ENCODE peak calls at places on chromosomes 16 and 17, in seven cellular contexts. H, F, N, X, D, I and E are unnamed samples.

GRCh38 chr16:30910427-30911029 is 12.8 kb upstream of the FBXL19 start:
- DNase-seq in H (peak), F (no peak), N (no peak), X (no peak), D (no peak), I (no peak), E (no peak)

GRCh38 chr16:53207810-53208752 is 153.3 kb downstream of the CHD9 start:
- DNase-seq in H (peak), F (no peak), N (no peak), X (peak), D (peak), I (no peak), E (no peak)

GRCh38 chr16:54746596-54746995 is 184.1 kb upstream of the IRX5 start:
- DNase-seq in H (peak), F (no peak), N (no peak), X (no peak), D (no peak), I (no peak), E (no peak)

GRCh38 chr17:78013683-78014467 is 55.4 kb downstream of the TNRC6C start:
- DNase-seq in H (peak), F (no peak), N (no peak), X (peak), D (peak), I (peak), E (no peak)

GRCh38 chr16:14362774-14363371 is 267.2 kb downstream of the PARN start:
- DNase-seq in H (no peak), F (no peak), N (no peak), X (no peak), D (peak), I (no peak), E (no peak)

GRCh38 chr16:83830091-83830768 is 22.5 kb downstream of the HSBP1 start:
- DNase-seq in H (no peak), F (no peak), N (no peak), X (no peak), D (no peak), I (no peak), E (no peak)

GRCh38 chr17:58335779-58336455 is 7.3 kb upstream of the TSPOAP1 start:
- DNase-seq in H (no peak), F (no peak), N (no peak), X (no peak), D (no peak), I (peak), E (no peak)

GRCh38 chr16:19098173-19098572 is 15.6 kb upstream of the ITPRIPL2 start:
- DNase-seq in H (no peak), F (no peak), N (no peak), X (no peak), D (no peak), I (no peak), E (no peak)

GRCh38 chr16:85697441-85697840 is 8.7 kb upstream of the GINS2 start:
- DNase-seq in H (no peak), F (no peak), N (no peak), X (no peak), D (no peak), I (no peak), E (no peak)

GRCh38 chr17:8222380-8222629 is 11.9 kb upstream of the AURKB start:
- DNase-seq in H (peak), F (no peak), N (no peak), X (no peak), D (no peak), I (no peak), E (no peak)

GRCh38 chr16:55664786-55665407 is 9.1 kb downstream of the SLC6A2 start:
- DNase-seq in H (no peak), F (no peak), N (no peak), X (no peak), D (no peak), I (no peak), E (no peak)

GRCh38 chr16:81785138-81785924 is 6.2 kb downstream of the PLCG2 start:
- DNase-seq in H (no peak), F (no peak), N (no peak), X (no peak), D (no peak), I (no peak), E (no peak)

GRCh38 chr16:66618588-66618987 is 14.1 kb downstream of the CMTM3 start:
- DNase-seq in H (no peak), F (no peak), N (no peak), X (no peak), D (peak), I (no peak), E (no peak)
- H3K27ac ChIP-seq in H (no peak), F (no peak), N (peak), X (peak), D (peak), I (no peak), E (no peak)

DNA sequence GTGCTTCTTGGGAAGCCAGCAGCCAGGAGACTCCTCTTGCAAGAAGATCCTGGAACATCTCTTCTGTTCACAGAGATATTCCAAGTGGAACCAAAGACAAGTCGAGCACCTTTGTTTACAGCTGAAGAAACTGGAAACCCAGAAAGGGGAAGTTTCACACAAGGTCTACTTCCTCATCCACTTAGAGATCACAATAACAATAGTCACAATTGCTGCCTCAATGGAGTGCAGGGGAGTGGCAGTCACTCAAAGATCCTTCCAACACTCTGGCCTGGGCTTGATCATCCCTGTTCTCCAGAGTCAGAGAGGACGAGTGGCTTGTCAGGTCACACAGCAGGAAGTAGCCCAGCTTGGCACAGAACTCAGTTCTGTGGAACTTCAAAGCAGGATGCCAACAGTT is 46.9 kb upstream of the SIAH1 start:
- DNase-seq in H (no peak), F (no peak), N (no peak), X (no peak), D (no peak), I (no peak), E (no peak)
- H3K27ac ChIP-seq in H (no peak), F (no peak), N (peak), X (no peak), D (no peak), I (no peak), E (no peak)

GRCh38 chr17:42310281-42311156 is 22.2 kb downstream of the STAT5A start:
- DNase-seq in H (peak), F (no peak), N (no peak), X (no peak), D (no peak), I (no peak), E (no peak)

GRCh38 chr17:42311240-42312034 is 23.1 kb downstream of the STAT5A start:
- DNase-seq in H (peak), F (peak), N (no peak), X (peak), D (peak), I (no peak), E (peak)

GRCh38 chr17:42307362-42307927 is 19.1 kb downstream of the STAT5A start:
- DNase-seq in H (no peak), F (no peak), N (no peak), X (no peak), D (no peak), I (no peak), E (no peak)

GRCh38 chr17:42306385-42306667 is 18.0 kb downstream of the STAT5A start:
- DNase-seq in H (no peak), F (no peak), N (no peak), X (no peak), D (no peak), I (no peak), E (no peak)

DNA sequence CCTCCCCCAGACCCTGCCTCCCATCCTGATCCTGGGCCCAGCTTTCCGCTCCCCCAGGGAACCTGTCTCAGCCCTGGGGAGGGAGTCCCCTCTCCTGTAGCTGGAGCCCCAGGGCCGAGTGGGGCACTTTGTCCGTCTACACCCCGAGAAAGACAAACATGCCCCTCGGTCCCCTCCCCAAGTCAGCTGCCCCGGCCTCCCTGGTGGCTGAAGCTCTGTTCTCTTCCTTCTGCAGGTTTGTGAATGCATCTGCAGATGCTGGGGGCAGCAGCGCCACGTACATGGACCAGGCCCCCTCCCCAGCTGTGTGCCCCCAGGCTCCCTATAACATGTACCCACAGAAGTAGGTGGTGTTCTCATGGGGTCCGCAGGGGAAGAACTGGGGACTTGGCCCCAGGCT is 20.8 kb downstream of the STAT5A start:
- DNase-seq in H (no peak), F (no peak), N (no peak), X (no peak), D (no peak), I (no peak), E (no peak)
- H3K27ac ChIP-seq in H (no peak), F (no peak), N (peak), X (no peak), D (no peak), I (no peak), E (no peak)

GRCh38 chr17:76968707-76969597 is 100.7 kb downstream of the MGAT5B start:
- DNase-seq in H (peak), F (no peak), N (no peak), X (no peak), D (no peak), I (peak), E (no peak)
- H3K27ac ChIP-seq in H (peak), F (no peak), N (no peak), X (no peak), D (no peak), I (peak), E (no peak)